ENCODE peak calls at places on chromosomes 2 and 18, in ten cellular contexts. J, V, X, T, A, W, E, R, Q and O are unnamed samples.

GRCh38 chr2:127401757-127402695 is 14.3 kb upstream of the MAP3K2 start:
- DNase-seq in J (no peak), V (no peak), X (no peak), T (peak), A (no peak), W (no peak), E (no peak), R (no peak), Q (no peak), O (no peak)

GRCh38 chr2:36461039-36461681 is 105.6 kb downstream of the CRIM1 start:
- DNase-seq in J (no peak), V (no peak), X (peak), T (peak), A (no peak), W (peak), E (no peak), R (peak), Q (peak), O (no peak)

GRCh38 chr2:9815844-9816279 is 27.4 kb upstream of the TAF1B start:
- DNase-seq in J (no peak), V (no peak), X (no peak), T (no peak), A (no peak), W (no peak), E (no peak), R (no peak), Q (no peak), O (no peak)

GRCh38 chr2:74632939-74633312 is 15.2 kb downstream of the M1AP start:
- DNase-seq in J (no peak), V (no peak), X (no peak), T (no peak), A (no peak), W (no peak), E (no peak), R (no peak), Q (no peak), O (no peak)

GRCh38 chr18:46660955-46661749 is 4.1 kb upstream of the LOXHD1 start:
- DNase-seq in J (no peak), V (no peak), X (peak), T (no peak), A (no peak), W (no peak), E (no peak), R (no peak), Q (peak), O (no peak)

GRCh38 chr2:161594445-161594844 is 29.8 kb upstream of the SLC4A10 start:
- DNase-seq in J (no peak), V (no peak), X (no peak), T (no peak), A (no peak), W (no peak), E (no peak), R (no peak), Q (no peak), O (no peak)

GRCh38 chr2:154143105-154143504 is 271.4 kb downstream of the GALNT13 start:
- DNase-seq in J (no peak), V (no peak), X (no peak), T (no peak), A (no peak), W (no peak), E (no peak), R (no peak), Q (no peak), O (no peak)

GRCh38 chr18:57819671-57820460 is 16.8 kb upstream of the ATP8B1 start:
- DNase-seq in J (peak), V (peak), X (peak), T (peak), A (no peak), W (no peak), E (no peak), R (peak), Q (peak), O (no peak)

GRCh38 chr2:75580606-75581005 is 19.9 kb upstream of the EVA1A start:
- DNase-seq in J (no peak), V (no peak), X (no peak), T (no peak), A (no peak), W (no peak), E (no peak), R (no peak), Q (no peak), O (no peak)

GRCh38 chr2:214261683-214262082 is 149.2 kb upstream of the VWC2L start:
- DNase-seq in J (no peak), V (no peak), X (no peak), T (no peak), A (no peak), W (no peak), E (no peak), R (no peak), Q (no peak), O (no peak)
- H3K4me3 ChIP-seq in J (no peak), V (no peak), X (no peak), T (no peak), A (no peak), W (no peak), E (no peak), R (no peak), Q (no peak), O (no peak)

GRCh38 chr18:22345733-22346132 is 72.0 kb downstream of the CTAGE1 start:
- DNase-seq in J (no peak), V (no peak), X (peak), T (no peak), A (no peak), W (no peak), E (no peak), R (no peak), Q (peak), O (no peak)

GRCh38 chr18:22346342-22346967 is 71.3 kb downstream of the CTAGE1 start:
- DNase-seq in J (no peak), V (peak), X (peak), T (peak), A (no peak), W (no peak), E (peak), R (no peak), Q (peak), O (no peak)

GRCh38 chr18:22344908-22345670 is 72.6 kb downstream of the CTAGE1 start:
- DNase-seq in J (no peak), V (no peak), X (no peak), T (no peak), A (no peak), W (no peak), E (no peak), R (no peak), Q (no peak), O (no peak)

GRCh38 chr18:22342625-22343024 is 75.1 kb downstream of the CTAGE1 start:
- DNase-seq in J (no peak), V (no peak), X (peak), T (peak), A (no peak), W (peak), E (no peak), R (no peak), Q (peak), O (no peak)

GRCh38 chr18:22343613-22344012 is 74.1 kb downstream of the CTAGE1 start:
- DNase-seq in J (no peak), V (no peak), X (no peak), T (no peak), A (no peak), W (no peak), E (no peak), R (no peak), Q (no peak), O (no peak)
- TF ChIP-seq CTCF in J (no peak), V (no peak), X (no peak), T (no peak), A (no peak), W (no peak), E (no peak), R (no peak), Q (no peak), O (no peak)

GRCh38 chr2:68736086-68736485 is 1.5 kb downstream of the ARHGAP25 start:
- DNase-seq in J (no peak), V (no peak), X (no peak), T (no peak), A (no peak), W (no peak), E (no peak), R (no peak), Q (no peak), O (no peak)
- H3K4me3 ChIP-seq in J (no peak), V (no peak), X (no peak), T (no peak), A (peak), W (no peak), E (peak), R (no peak), Q (no peak), O (peak)

DNA sequence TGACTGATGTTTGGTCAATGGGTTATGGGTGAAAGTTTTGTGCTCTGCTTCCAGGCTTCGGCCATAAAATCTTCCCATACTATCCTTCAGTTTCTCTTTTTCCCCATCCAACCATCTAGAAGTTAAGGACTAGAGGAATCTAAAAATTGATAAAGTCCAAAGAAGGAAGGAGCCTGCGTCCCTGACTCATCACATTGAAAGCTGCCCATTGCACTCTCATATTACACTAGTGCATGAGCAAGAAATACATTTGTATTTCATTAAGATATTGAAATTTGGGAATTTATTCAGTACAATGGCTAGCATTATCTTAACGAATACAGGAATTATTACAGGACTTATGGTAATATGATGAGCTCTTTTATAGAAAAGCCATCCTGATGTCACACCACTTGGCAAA is 293.5 kb upstream of the ACVR2A start:
- DNase-seq in J (no peak), V (no peak), X (no peak), T (no peak), A (no peak), W (no peak), E (no peak), R (no peak), Q (peak), O (no peak)
- TF ChIP-seq CTCF in J (no peak), V (no peak), X (no peak), T (no peak), A (no peak), W (no peak), E (no peak), R (no peak), Q (no peak), O (no peak)

GRCh38 chr2:238727585-238728321 is 120.1 kb upstream of the TWIST2 start:
- DNase-seq in J (no peak), V (peak), X (peak), T (no peak), A (no peak), W (peak), E (no peak), R (peak), Q (peak), O (no peak)
- H3K4me3 ChIP-seq in J (no peak), V (no peak), X (no peak), T (no peak), A (no peak), W (peak), E (no peak), R (peak), Q (no peak), O (no peak)